ENCODE peak calls at places on chromosomes 16 and 17, in ten cellular contexts. Q is right lobe of liver, U is tibial artery, L is sigmoid colon, R is left lung, F is colonic mucosa, O is OCI-LY7, C is fibroblast of lung, G is HCT116, N is heart left ventricle. B is an unnamed sample.

GRCh38 chr17:38883592-38884526 is 14.0 kb downstream of the LASP1 start:
- DNase-seq in R (peak; percentile 47), Q (no peak), G (no peak), N (no peak), U (no peak), L (no peak), F (no peak), O (no peak), C (no peak), B (no peak)

GRCh38 chr17:37429442-37429841 is 22.8 kb downstream of the TADA2A start:
- DNase-seq in L (no peak), Q (no peak), C (peak; percentile 26), U (no peak), O (no peak), G (no peak), R (no peak), F (no peak), N (no peak), B (no peak)

GRCh38 chr17:10013360-10014112 is 108.5 kb upstream of the RCVRN start:
- DNase-seq in C (peak; percentile 32), R (no peak), Q (no peak), O (no peak), G (no peak), L (no peak), N (no peak), U (no peak), F (peak; percentile 34), B (peak; percentile 57)

GRCh38 chr17:78130439-78131101 is at the start of gene TMC8:
- DNase-seq in G (no peak), R (peak; percentile 81), C (no peak), O (peak; percentile 93), N (peak; percentile 67), F (no peak), U (peak; percentile 52), L (no peak), Q (no peak), B (peak; percentile 76)

GRCh38 chr16:49465661-49466528 is 92.3 kb downstream of the C16orf78 start:
- DNase-seq in R (no peak), O (no peak), F (peak; percentile 8), C (no peak), G (no peak), L (peak; percentile 24), Q (peak; percentile 26), U (no peak), N (no peak), B (no peak)

GRCh38 chr16:1788708-1789100 is 4.8 kb downstream of the IGFALS start:
- DNase-seq in F (no peak), O (no peak), R (peak; percentile 65), U (no peak), Q (no peak), L (peak; percentile 58), C (no peak), N (no peak), G (no peak), B (peak; percentile 4)

GRCh38 chr17:80067393-80067986 is 31.0 kb downstream of the CCDC40 start:
- DNase-seq in O (no peak), F (no peak), N (no peak), G (no peak), L (no peak), U (no peak), C (no peak), Q (no peak), R (no peak), B (no peak)

GRCh38 chr17:81412490-81413093 is 17.3 kb downstream of the BAHCC1 start:
- DNase-seq in R (no peak), Q (no peak), L (peak; percentile 87), F (no peak), U (no peak), O (no peak), G (no peak), N (no peak), C (no peak), B (peak; percentile 69)

GRCh38 chr16:54283735-54284318 is 2.8 kb downstream of the IRX3 start:
- DNase-seq in O (no peak), Q (no peak), L (no peak), C (no peak), U (no peak), N (no peak), F (no peak), R (peak; percentile 75), G (no peak), B (no peak)

GRCh38 chr17:17685775-17686291 is 4.6 kb downstream of the RAI1 start:
- DNase-seq in G (peak; percentile 60), O (no peak), F (peak; percentile 88), Q (no peak), N (no peak), C (peak; percentile 75), L (no peak), U (no peak), R (peak; percentile 60), B (no peak)

GRCh38 chr16:70674221-70675014 is 11.4 kb downstream of the MTSS2 start:
- DNase-seq in F (no peak), L (peak; percentile 56), Q (no peak), O (no peak), C (no peak), R (peak; percentile 68), N (peak; percentile 56), U (no peak), G (no peak), B (peak; percentile 3)

GRCh38 chr17:13272296-13272695 is 254.5 kb upstream of the ELAC2 start:
- DNase-seq in U (no peak), L (no peak), G (no peak), C (no peak), R (no peak), N (no peak), Q (no peak), F (no peak), O (no peak), B (no peak)

GRCh38 chr17:17837380-17837821 is 615 bp upstream of the SREBF1 start:
- DNase-seq in U (peak; percentile 84), O (peak; percentile 53), R (no peak), F (peak; percentile 66), L (peak; percentile 86), N (no peak), G (peak; percentile 69), Q (no peak), C (peak; percentile 85), B (no peak)

GRCh38 chr17:12254460-12254859 is 233.8 kb downstream of the MAP2K4 start:
- DNase-seq in O (peak; percentile 4), Q (no peak), U (no peak), G (no peak), N (no peak), F (no peak), C (no peak), L (no peak), R (no peak), B (no peak)
- TF ChIP-seq CTCF in O (no peak), Q (no peak), U (no peak), G (no peak), N (no peak), F (no peak), C (no peak), L (no peak), R (no peak), B (no peak)

GRCh38 chr17:55410722-55411462 is 10.7 kb downstream of the MMD start:
- DNase-seq in F (no peak), Q (peak; percentile 58), G (no peak), N (no peak), U (no peak), R (no peak), O (no peak), C (peak; percentile 69), L (no peak), B (no peak)
- H3K36me3 ChIP-seq in F (peaks cover 12% of the 10 kb centered on the region), Q (peaks cover 12% of the 10 kb centered on the region), G (peaks cover 29% of the 10 kb centered on the region), N (no peaks in the 10 kb centered on the region), U (peaks cover 52% of the 10 kb centered on the region), R (no peaks in the 10 kb centered on the region), O (peaks cover 94% of the 10 kb centered on the region), C (peaks cover 3% of the 10 kb centered on the region), L (peaks cover 45% of the 10 kb centered on the region), B (peaks cover 16% of the 10 kb centered on the region)

GRCh38 chr17:76033139-76033538 is 6.0 kb upstream of the EVPL start:
- DNase-seq in R (peak; percentile 13), L (no peak), C (no peak), U (no peak), G (no peak), N (no peak), O (no peak), Q (no peak), F (no peak), B (no peak)

GRCh38 chr17:76032780-76033108 is 5.6 kb upstream of the EVPL start:
- DNase-seq in R (no peak), G (no peak), U (no peak), F (no peak), Q (no peak), L (no peak), O (no peak), N (no peak), C (no peak), B (no peak)

GRCh38 chr17:76034433-76035185 is 7.5 kb upstream of the EVPL start:
- DNase-seq in N (no peak), L (no peak), G (no peak), Q (no peak), O (no peak), F (no peak), C (no peak), R (peak; percentile 13), U (no peak), B (no peak)

GRCh38 chr17:76036497-76037380 is 9.6 kb upstream of the EVPL start:
- DNase-seq in U (no peak), L (peak; percentile 96), F (no peak), N (no peak), R (peak; percentile 66), Q (no peak), C (no peak), G (no peak), O (no peak), B (no peak)

DNA sequence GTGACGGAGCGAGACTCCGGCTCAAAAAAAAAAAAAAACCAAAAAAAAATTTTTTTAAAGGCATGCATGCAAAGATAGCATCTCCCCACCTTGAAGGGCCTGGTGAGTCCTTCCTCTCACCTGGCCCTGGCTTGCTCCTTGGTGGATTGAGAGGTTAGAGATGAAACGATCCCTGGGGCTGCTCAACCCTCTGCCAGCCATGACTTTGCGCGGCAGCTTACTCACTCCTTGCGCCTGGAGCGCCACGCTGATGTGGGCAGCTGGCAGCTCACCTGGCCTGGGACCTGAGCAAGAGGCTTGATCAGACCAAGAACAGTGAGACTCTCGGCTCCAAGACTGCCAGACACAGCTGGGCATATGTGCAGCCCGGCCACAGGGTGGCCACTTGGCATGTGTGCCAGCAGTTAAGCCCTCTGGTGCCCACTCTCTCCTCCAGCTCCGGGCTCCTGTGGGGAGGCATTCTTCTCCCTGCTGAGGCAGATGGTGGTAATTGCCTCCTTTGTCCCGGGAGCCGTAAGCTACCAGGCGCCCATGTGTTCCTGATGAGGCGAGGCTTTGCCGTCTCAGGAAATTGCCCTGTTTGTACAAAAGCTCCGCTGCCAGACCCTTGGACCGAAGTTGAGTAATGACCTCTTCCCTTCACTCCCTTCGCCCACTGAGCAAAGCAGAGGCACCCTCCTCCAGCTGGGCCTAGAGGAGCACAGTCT is 5.1 kb upstream of the EVPL start:
- DNase-seq in R (no peak), C (no peak), U (no peak), G (no peak), O (no peak), F (no peak), N (no peak), Q (no peak), L (no peak), B (no peak)
- TF ChIP-seq CTCF in R (no peak), C (no peak), U (no peak), G (peak; percentile 38), O (peak; percentile 18), F (no peak), N (no peak), Q (no peak), L (no peak), B (no peak)

DNA sequence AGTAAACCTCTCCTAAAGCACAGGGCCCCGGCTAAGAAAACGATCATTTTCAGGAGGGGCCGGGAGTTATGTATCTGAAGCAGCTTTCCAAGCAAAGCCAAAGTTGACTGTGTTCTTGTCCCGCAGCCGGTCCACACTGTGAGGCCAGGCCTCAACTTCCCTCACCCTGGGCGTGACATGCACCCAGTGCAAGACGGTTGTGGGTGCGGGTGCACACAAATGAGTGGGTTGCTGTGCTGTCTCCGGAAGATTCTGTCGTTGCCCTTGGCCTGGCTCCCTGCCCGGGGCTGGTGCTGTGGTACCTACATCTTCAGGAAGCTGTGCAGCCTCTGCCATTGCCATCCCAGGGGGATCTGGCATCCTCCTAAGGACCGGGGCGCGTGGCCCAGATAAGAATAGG is 16.6 kb downstream of the MLYCD start:
- DNase-seq in N (no peak), O (no peak), Q (no peak), U (no peak), L (no peak), G (no peak), C (no peak), F (no peak), R (peak; percentile 51), B (no peak)
- H3K36me3 ChIP-seq in N (peaks cover 35% of the 10 kb centered on the region), O (peaks cover 57% of the 10 kb centered on the region), Q (peaks cover 22% of the 10 kb centered on the region), U (peaks cover 97% of the 10 kb centered on the region), L (peaks cover 85% of the 10 kb centered on the region), G (peaks cover 6% of the 10 kb centered on the region), C (peaks cover 14% of the 10 kb centered on the region), F (peaks cover 23% of the 10 kb centered on the region), R (no peaks in the 10 kb centered on the region), B (peaks cover 26% of the 10 kb centered on the region)